ENCODE peak calls at places on chromosomes 12 and 14, in six cellular contexts. Y is right lobe of liver, F is HepG2, K is IMR-90, E is lower leg skin, N is adrenal gland. I is an unnamed sample.

GRCh38 chr14:77498984-77499527 is 440 bp upstream of the ISM2 start:
- DNase-seq in Y (no peak), K (no peak), N (no peak), F (peak), E (no peak), I (no peak)

GRCh38 chr12:98594050-98594853 is 766 bp downstream of the SLC25A3 start:
- DNase-seq in N (peak), E (peak), Y (peak), K (no peak), F (no peak), I (peak)

GRCh38 chr14:64706552-64707193 is 2.4 kb downstream of the PLEKHG3 start:
- DNase-seq in E (no peak), N (no peak), Y (peak), K (no peak), F (peak), I (no peak)

GRCh38 chr12:53862831-53863230 is 75.8 kb upstream of the HOXC13 start:
- DNase-seq in K (peak), N (no peak), E (no peak), F (no peak), Y (no peak), I (no peak)

GRCh38 chr12:114681149-114681849 is 2.7 kb downstream of the TBX3 start:
- DNase-seq in Y (no peak), F (no peak), N (no peak), K (peak), E (no peak), I (no peak)

GRCh38 chr14:91396959-91397815 is 20.4 kb downstream of the CCDC88C start:
- DNase-seq in F (no peak), K (no peak), Y (no peak), N (no peak), E (no peak), I (peak)

GRCh38 chr14:96038920-96039632 is at the start of gene C14orf132:
- DNase-seq in Y (peak), N (peak), F (no peak), E (peak), K (peak), I (peak)

GRCh38 chr14:89973234-89973823 is 17.6 kb downstream of the TDP1 start:
- DNase-seq in N (peak), Y (peak), E (no peak), F (peak), K (peak), I (peak)

GRCh38 chr12:21223930-21224329 is 92.9 kb downstream of the SLCO1B1 start:
- DNase-seq in Y (no peak), F (no peak), E (no peak), K (no peak), N (no peak), I (no peak)

GRCh38 chr12:122368361-122369073 is 54.0 kb downstream of the CLIP1 start:
- DNase-seq in E (no peak), Y (no peak), F (no peak), K (peak), N (peak), I (no peak)

GRCh38 chr14:24071144-24071697 is at the start of gene CPNE6:
- DNase-seq in N (no peak), F (no peak), Y (no peak), K (no peak), E (no peak), I (no peak)

GRCh38 chr12:122449317-122449716 is 26.8 kb upstream of the CLIP1 start:
- DNase-seq in Y (no peak), E (no peak), K (peak), N (no peak), F (peak), I (no peak)

GRCh38 chr12:26726956-26727355 is 106.0 kb downstream of the ITPR2 start:
- DNase-seq in N (no peak), Y (no peak), F (no peak), E (no peak), K (no peak), I (no peak)

GRCh38 chr12:45730116-45730841 is 773 bp downstream of the ARID2 start:
- DNase-seq in F (no peak), K (peak), Y (peak), N (peak), E (peak), I (peak)

GRCh38 chr14:74583689-74584434 is 28.2 kb downstream of the LTBP2 start:
- DNase-seq in K (peak), Y (no peak), E (no peak), N (no peak), F (no peak), I (no peak)

GRCh38 chr12:58961906-58962305 is 41.6 kb upstream of the LRIG3 start:
- DNase-seq in E (no peak), K (peak), F (no peak), N (no peak), Y (no peak), I (no peak)

GRCh38 chr14:57268161-57269067 is at the start of the genes AP5M1 and EXOC5:
- DNase-seq in F (peak), K (peak), N (peak), Y (peak), E (peak), I (peak)
- TF ChIP-seq POLR2A in F (peak), K (peak), N (peak), Y (peak), E (no peak), I (peak)

GRCh38 chr14:21384494-21384851 is 654 bp upstream of the SUPT16H start:
- DNase-seq in K (no peak), F (no peak), Y (peak), N (no peak), E (no peak), I (peak)

GRCh38 chr14:21383848-21384493 is at the start of gene SUPT16H:
- DNase-seq in Y (peak), E (peak), N (peak), K (peak), F (peak), I (peak)

GRCh38 chr14:21385170-21385904 is 1.5 kb upstream of the SUPT16H start:
- DNase-seq in F (no peak), Y (no peak), N (no peak), E (peak), K (no peak), I (no peak)

GRCh38 chr14:21382095-21382494 is 1.7 kb downstream of the SUPT16H start:
- DNase-seq in F (no peak), K (no peak), E (no peak), N (no peak), Y (no peak), I (peak)

DNA sequence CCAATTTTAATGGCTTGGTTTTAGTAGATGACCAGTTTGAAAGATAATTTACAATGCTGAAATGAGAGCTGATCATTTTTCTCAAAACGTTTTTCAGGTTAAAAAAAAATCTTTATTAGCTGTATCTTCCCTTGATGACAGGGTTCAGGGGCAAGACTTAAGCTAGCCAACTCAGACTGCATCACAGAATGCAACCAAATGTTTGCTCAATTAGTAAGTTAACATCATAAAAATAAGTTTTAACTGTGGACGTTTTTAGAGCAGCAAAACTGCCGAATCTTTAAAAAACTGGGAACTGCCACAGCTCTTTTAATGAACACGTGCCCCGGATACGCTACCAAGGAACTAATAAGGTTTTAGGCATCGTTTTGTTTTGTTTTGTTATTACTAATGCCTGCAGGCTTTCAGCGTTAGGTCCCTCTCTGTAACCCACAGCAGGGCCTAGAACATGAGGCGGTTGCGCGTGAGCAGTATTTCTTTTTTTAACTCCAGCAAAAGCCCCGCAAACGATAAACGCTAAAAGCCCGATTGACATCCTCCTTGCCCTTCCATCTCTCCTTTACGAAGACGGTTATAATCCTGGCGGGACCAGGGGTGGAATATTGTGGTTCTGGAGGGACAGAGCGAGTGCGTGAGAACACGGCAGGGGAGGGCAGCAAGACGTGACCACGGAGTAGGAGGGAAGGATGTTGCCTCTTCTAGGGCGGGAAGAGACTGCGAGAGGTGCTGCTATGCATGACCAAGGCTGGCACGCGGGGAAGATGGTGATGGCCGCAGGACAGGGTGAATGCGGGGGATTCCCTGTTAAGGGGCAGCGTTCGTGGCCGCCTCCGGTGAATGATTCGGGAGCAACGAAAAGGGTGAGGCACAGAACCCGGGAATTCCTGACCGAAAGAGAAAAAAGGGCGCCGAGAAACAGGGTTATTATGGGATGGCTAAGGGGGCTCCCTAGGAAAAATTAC is 652 bp downstream of the SUPT16H start:
- DNase-seq in N (peak), Y (peak), F (peak), K (peak), E (peak), I (peak)
- TF ChIP-seq POLR2A in N (no peak), Y (no peak), F (no peak), K (no peak), E (no peak), I (no peak)

DNA sequence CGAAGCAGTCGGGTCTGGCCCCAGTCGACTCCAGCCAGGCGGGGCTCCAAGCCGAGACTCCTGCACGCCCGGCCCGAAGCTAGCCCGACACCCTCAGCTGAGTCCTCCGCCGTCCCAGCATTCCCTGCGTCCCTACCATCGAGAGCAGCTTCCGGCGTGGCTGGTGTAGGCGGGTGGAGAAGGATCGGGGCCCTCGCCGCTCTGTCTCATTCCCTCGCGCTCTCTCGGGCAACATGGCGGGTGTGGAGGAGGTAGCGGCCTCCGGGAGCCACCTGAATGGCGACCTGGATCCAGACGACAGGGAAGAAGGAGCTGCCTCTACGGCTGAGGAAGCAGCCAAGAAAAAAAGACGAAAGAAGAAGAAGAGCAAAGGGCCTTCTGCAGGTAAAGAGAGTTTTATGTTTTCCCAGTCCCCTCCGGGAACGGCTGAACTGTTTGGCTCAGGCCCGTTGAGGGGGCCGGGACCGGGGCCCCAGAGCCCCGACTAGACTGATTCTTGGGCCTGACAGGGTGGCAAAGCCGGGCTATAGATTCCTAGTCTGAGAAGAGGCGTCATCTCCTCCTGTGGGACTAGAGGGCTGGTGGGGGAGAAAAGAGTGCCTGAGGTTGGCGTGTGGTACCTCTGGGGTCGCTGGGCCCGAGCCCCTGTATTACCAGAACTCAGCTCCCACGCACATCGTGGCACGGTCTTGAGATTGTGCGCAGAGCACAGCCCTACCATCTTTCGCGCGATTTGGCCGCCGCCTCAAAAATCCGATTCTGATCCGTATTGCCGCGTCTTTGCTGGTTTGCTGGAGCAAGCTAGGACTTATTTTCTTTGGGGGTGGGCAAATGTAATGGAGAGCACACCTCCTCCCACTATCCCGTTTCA is at the start of gene METAP2:
- DNase-seq in F (peak), Y (peak), N (peak), K (peak), E (peak), I (peak)
- TF ChIP-seq POLR2A in F (peak), Y (peak), N (peak), K (peak), E (peak), I (peak)

DNA sequence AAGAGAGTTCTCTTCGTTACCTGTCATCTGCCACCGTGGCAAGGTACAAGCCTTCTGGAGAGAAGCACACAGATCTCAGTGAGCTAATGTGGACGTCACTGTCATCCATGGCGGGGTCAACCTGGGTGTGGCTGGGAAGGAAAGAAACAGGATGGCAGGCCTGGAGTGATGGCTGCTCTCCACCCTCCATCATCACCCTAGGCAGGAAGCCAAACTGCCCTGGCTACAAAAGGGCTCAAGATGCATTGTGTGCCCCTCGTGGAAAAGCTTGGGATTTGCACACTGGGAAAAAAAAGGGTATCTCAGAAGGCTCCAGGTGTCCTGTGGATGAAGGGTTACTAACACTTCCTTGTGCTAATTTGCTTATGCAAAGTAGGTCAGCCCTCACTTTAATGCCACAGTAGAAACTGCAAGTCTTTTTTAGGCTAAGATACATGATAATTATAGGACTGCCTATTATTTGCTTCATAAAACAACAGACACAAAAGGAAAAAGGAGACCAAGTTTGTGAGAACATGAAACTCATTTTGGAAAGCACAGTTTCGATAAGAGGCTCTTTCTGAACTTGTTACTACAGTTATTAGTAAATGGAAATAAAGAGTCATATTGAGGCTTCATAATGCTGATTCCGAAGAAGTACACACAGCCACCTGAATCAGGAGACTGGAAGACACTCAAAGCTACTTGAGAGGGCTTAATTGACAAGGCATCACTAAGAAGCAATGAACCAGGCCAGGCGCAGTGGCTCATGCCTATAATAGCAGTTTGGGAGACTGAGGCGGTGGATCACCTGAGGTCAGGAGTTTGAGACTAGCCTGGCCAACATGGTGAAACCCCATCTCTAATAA is 18.9 kb downstream of the RFC5 start:
- DNase-seq in Y (no peak), N (no peak), K (peak), F (no peak), E (no peak), I (no peak)
- TF ChIP-seq POLR2A in Y (no peak), N (no peak), K (no peak), F (no peak), E (no peak), I (peak)

DNA sequence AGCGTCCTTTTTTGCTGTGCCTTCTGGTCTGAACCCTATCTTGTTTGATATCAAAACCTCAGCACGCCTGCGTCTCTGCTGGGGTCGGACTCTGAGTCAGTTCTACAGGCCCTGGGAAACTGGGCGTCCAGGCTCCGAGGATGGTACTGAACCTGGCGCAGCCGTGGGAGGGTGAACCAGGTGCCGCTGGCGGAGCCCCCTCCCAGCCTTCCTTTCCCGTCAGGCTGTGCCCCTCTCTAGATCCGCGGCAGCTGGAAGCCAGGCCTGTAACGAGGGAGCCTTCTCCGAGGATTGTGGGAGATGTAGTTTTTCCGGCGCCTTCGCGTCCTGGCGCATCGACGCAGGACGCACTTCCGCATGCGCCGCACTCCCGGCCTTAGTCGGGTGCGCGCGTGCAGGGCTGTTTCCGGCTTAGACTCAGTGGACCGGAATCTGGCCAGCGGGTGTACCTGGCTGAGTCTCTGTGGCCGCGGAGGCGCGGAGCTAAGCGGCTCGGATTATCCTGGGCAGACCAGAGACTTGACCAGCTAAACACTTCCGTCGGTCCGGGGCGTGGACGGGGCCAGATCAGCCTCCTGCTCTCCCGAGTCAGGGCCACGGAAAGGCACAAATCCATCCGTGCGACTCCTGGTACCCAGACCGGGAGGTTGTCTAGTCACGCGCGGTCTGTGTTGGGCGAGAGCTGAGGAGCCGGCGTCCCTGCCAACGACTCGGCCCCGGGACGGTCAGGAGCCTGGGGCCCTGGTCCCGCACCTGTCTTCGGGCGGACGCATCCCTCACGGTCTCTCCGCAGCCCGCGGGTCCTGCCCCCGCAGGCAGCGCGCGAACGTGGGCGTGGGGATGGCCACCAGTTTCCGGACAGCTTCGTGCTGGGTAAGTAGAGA is at the start of gene ZNF26:
- DNase-seq in F (peak), N (peak), Y (peak), K (peak), E (peak), I (peak)
- TF ChIP-seq POLR2A in F (peak), N (peak), Y (peak), K (peak), E (no peak), I (peak)

GRCh38 chr12:11798856-11799530 is 149.5 kb downstream of the ETV6 start:
- DNase-seq in N (peak), K (peak), Y (no peak), F (peak), E (no peak), I (no peak)
- TF ChIP-seq POLR2A in N (no peak), K (no peak), Y (no peak), F (no peak), E (no peak), I (no peak)

GRCh38 chr12:56297400-56297799 is 2.7 kb downstream of the CS start:
- DNase-seq in F (no peak), Y (no peak), K (no peak), N (no peak), E (no peak), I (no peak)

GRCh38 chr12:56300644-56301464 is 724 bp upstream of the CS start:
- DNase-seq in N (no peak), Y (no peak), F (no peak), K (no peak), E (no peak), I (peak)

GRCh38 chr12:56298828-56299227 is 1.3 kb downstream of the CS start:
- DNase-seq in K (no peak), F (no peak), Y (no peak), E (no peak), N (no peak), I (no peak)

GRCh38 chr12:56299853-56300643 is at the start of gene CS:
- DNase-seq in N (peak), E (peak), F (peak), K (peak), Y (peak), I (peak)

GRCh38 chr12:56299308-56299852 is 750 bp downstream of the CS start:
- DNase-seq in F (no peak), Y (no peak), E (peak), N (no peak), K (peak), I (peak)
- TF ChIP-seq POLR2A in F (no peak), Y (no peak), E (no peak), N (no peak), K (no peak), I (no peak)

I was measured in erythroblast.